ENCODE peak calls at places on chromosomes 3 and 15, in ten cellular contexts. N is Jurkat, Clone E6-1; O is prostate gland; W is fibroblast of the aortic adventitia; J is naive thymus-derived CD4-positive, alpha-beta T cell; K is spleen; L is GM23248; R is brain microvascular endothelial cell; G is mammary epithelial cell; Q is GM23338. T is an unnamed sample.

GRCh38 chr3:112966633-112967032 is 8.3 kb downstream of the CD200R1 start:
- DNase-seq in O (no peak), N (no peak), L (no peak), W (no peak), R (no peak), K (no peak), G (no peak), J (no peak), Q (no peak), T (no peak)

GRCh38 chr3:150783920-150784746 is 21.2 kb upstream of the SIAH2 start:
- DNase-seq in G (no peak), R (peak; percentile 33), L (no peak), Q (no peak), N (no peak), K (no peak), W (no peak), J (no peak), O (no peak), T (no peak)

GRCh38 chr15:68797589-68798377 is 22.9 kb downstream of the ANP32A start:
- DNase-seq in W (no peak), Q (no peak), N (no peak), G (no peak), O (no peak), J (no peak), L (no peak), R (no peak), K (no peak), T (no peak)

GRCh38 chr3:63655519-63655918 is 3.0 kb downstream of the SNTN start:
- DNase-seq in R (peak; percentile 89), J (no peak), N (no peak), L (peak; percentile 76), Q (no peak), O (no peak), K (no peak), G (peak; percentile 32), W (peak; percentile 82), T (peak; percentile 75)

GRCh38 chr3:114119776-114120175 is 59.1 kb downstream of the DRD3 start:
- DNase-seq in L (no peak), K (no peak), Q (no peak), N (no peak), R (no peak), W (peak; percentile 87), J (no peak), G (no peak), O (no peak), T (no peak)

GRCh38 chr15:101250331-101250730 is 1.5 kb downstream of the CHSY1 start:
- DNase-seq in N (no peak), W (peak; percentile 94), G (peak; percentile 70), J (no peak), K (no peak), R (peak; percentile 49), O (no peak), Q (no peak), L (peak; percentile 90), T (no peak)

GRCh38 chr3:136283627-136284026 is 33.5 kb downstream of the PCCB start:
- DNase-seq in W (no peak), R (peak; percentile 40), O (no peak), J (no peak), Q (no peak), N (no peak), G (no peak), K (no peak), L (no peak), T (no peak)

GRCh38 chr3:69207036-69207435 is 84.6 kb upstream of the LMOD3 start:
- DNase-seq in L (no peak), O (no peak), N (no peak), W (no peak), J (no peak), Q (no peak), R (no peak), G (no peak), K (no peak), T (no peak)

GRCh38 chr3:66836363-66837152 is 161.5 kb upstream of the KBTBD8 start:
- DNase-seq in W (peak; percentile 24), N (no peak), G (no peak), Q (peak; percentile 28), O (no peak), K (no peak), L (peak; percentile 23), J (no peak), R (no peak), T (no peak)

GRCh38 chr15:66603301-66604179 is 37.7 kb upstream of the LCTL start:
- DNase-seq in N (peak; percentile 52), R (peak; percentile 31), Q (peak; percentile 89), J (peak; percentile 38), G (peak; percentile 17), O (peak; percentile 42), K (peak; percentile 91), L (peak; percentile 79), W (peak; percentile 73), T (no peak)

GRCh38 chr3:170500995-170501394 is 82.3 kb downstream of the CLDN11 start:
- DNase-seq in J (no peak), W (no peak), N (no peak), L (no peak), R (no peak), G (no peak), O (no peak), Q (peak; percentile 12), K (no peak), T (no peak)

DNA sequence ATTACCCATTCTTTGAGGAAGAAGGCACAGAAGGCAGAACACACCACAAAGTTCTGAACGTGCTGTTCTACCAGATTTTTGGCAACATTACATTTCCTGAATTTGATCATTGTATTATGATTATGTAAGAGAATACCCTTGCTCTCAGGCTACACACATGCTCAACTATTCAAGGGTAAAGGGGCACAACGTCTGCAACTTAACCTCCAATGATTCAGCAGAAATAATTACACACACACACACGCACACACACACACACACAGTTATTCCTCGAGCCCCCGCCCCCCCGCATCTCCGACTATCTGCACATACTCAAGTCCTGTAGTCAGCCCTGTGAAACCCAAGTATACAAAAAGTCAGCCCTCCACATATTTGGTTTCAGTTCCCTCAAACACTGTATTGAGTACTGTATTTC is 26.8 kb downstream of the RPN1 start:
- DNase-seq in G (no peak), K (no peak), Q (no peak), O (no peak), N (no peak), J (no peak), L (peak; percentile 47), W (peak; percentile 15), R (peak; percentile 86), T (peak; percentile 87)
- H3K4me3 ChIP-seq in G (no peak overlapping the region), K (no peak overlapping the region), Q (no peak overlapping the region), O (no peak overlapping the region), N (no peak overlapping the region), J (no peak overlapping the region), L (no peak overlapping the region), W (no peak overlapping the region), R (no peak overlapping the region), T (no peak overlapping the region)

GRCh38 chr15:74397239-74398068 is 30.0 kb upstream of the CYP11A1 start:
- DNase-seq in W (no peak), Q (no peak), R (no peak), N (no peak), L (no peak), J (no peak), O (no peak), K (peak; percentile 87), G (peak; percentile 62), T (no peak)
- H3K4me3 ChIP-seq in W (no peak overlapping the region), Q (no peak overlapping the region), R (no peak overlapping the region), N (no peak overlapping the region), L (no peak overlapping the region), J (no peak overlapping the region), O (no peak overlapping the region), K (no peak overlapping the region), G (no peak overlapping the region), T (no peak overlapping the region)

DNA sequence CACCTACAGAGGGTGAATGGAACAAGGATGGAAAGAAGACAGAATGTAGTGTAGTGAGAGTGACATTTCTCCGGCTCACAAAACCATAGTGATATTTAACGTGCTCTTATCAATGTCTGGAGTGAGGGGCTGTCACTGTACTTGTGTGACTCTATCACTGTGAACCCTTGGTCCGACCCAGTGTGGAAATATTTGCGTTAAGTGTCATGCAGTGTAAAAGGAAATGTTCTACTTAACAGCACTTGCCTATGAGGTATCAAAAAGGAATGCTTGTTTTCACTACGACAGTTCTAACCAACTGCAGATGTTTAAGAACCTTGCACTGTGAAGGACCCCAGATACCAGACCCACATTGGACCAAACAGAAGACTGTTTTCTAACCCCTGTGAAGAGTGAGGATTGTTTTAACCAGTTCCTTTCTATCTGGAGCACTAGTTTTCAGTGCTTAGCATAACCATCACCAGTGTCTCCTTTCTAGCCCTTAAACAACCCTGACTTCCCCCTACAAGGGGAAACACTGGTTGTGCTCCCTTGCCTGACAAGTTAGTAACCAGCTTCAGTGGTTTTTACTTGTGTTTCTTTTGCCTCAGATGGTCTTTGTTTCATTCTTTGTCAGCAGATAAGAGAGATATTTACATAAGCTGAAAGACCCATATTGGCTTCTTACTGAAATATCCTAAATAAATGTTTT is 144.7 kb upstream of the ABHD17C start:
- DNase-seq in Q (no peak), K (no peak), O (no peak), R (peak; percentile 95), N (no peak), J (no peak), W (peak; percentile 97), G (peak; percentile 51), L (peak; percentile 88), T (peak; percentile 86)
- H3K4me3 ChIP-seq in Q (no peak overlapping the region), K (no peak overlapping the region), O (no peak overlapping the region), R (peak overlapping the region; percentile 48), N (no peak overlapping the region), J (no peak overlapping the region), W (peak overlapping the region; percentile 57), G (no peak overlapping the region), L (peak overlapping the region; percentile 54), T (no peak overlapping the region)

GRCh38 chr15:34821907-34822306 is 26.6 kb upstream of the ACTC1 start:
- DNase-seq in R (no peak), N (no peak), Q (no peak), J (no peak), G (no peak), O (no peak), L (no peak), K (no peak), W (no peak), T (no peak)

GRCh38 chr15:34820110-34820509 is 24.8 kb upstream of the ACTC1 start:
- DNase-seq in O (no peak), N (no peak), G (no peak), Q (no peak), L (no peak), W (no peak), J (no peak), K (no peak), R (no peak), T (no peak)

GRCh38 chr15:34815836-34816235 is 20.5 kb upstream of the ACTC1 start:
- DNase-seq in K (no peak), Q (no peak), J (no peak), L (peak; percentile 63), R (no peak), O (no peak), N (no peak), W (no peak), G (no peak), T (no peak)

GRCh38 chr15:34813446-34814190 is 18.3 kb upstream of the ACTC1 start:
- DNase-seq in N (no peak), J (no peak), W (no peak), K (no peak), Q (no peak), L (no peak), G (no peak), O (no peak), R (no peak), T (no peak)

GRCh38 chr15:34818531-34818930 is 23.2 kb upstream of the ACTC1 start:
- DNase-seq in O (no peak), L (peak; percentile 73), G (no peak), N (no peak), W (no peak), J (no peak), K (no peak), R (no peak), Q (no peak), T (no peak)
- H3K4me3 ChIP-seq in O (no peak overlapping the region), L (no peak overlapping the region), G (no peak overlapping the region), N (no peak overlapping the region), W (no peak overlapping the region), J (no peak overlapping the region), K (no peak overlapping the region), R (no peak overlapping the region), Q (no peak overlapping the region), T (no peak overlapping the region)

GRCh38 chr3:17373304-17373703 is 369.1 kb downstream of the TBC1D5 start:
- DNase-seq in J (no peak), R (no peak), O (no peak), N (no peak), K (no peak), Q (no peak), L (no peak), G (no peak), W (no peak), T (no peak)
- H3K4me3 ChIP-seq in J (no peak overlapping the region), R (no peak overlapping the region), O (no peak overlapping the region), N (no peak overlapping the region), K (no peak overlapping the region), Q (no peak overlapping the region), L (no peak overlapping the region), G (no peak overlapping the region), W (no peak overlapping the region), T (no peak overlapping the region)